ENCODE peak calls at places on chromosomes 12 and 14, in four cellular contexts. F is testis, V is nephron progenitor cell, S is heart right ventricle. I is an unnamed sample.

GRCh38 chr12:15541996-15542631 is 219.8 kb downstream of the PTPRO start:
- DNase-seq in V (no peak), S (no peak), F (no peak), I (no peak)

GRCh38 chr12:83477706-83478105 is 791.0 kb downstream of the TMTC2 start:
- DNase-seq in F (no peak), V (no peak), S (no peak), I (no peak)

GRCh38 chr14:78697341-78697740 is 527.2 kb downstream of the NRXN3 start:
- DNase-seq in S (no peak), F (no peak), V (no peak), I (no peak)

GRCh38 chr14:75881986-75882385 is 99.8 kb downstream of the TGFB3 start:
- DNase-seq in F (no peak), V (no peak), S (no peak), I (no peak)

GRCh38 chr12:24760162-24760561 is 188.7 kb downstream of the BCAT1 start:
- DNase-seq in S (no peak), F (no peak), V (no peak), I (no peak)

GRCh38 chr14:31992051-31992450 is 85.1 kb upstream of the ARHGAP5 start:
- DNase-seq in F (no peak), V (no peak), S (no peak), I (no peak)

GRCh38 chr12:123767613-123768012 is 5.5 kb downstream of the DNAH10 start:
- DNase-seq in F (no peak), S (no peak), V (no peak), I (no peak)

GRCh38 chr12:1741154-1741949 is 50.5 kb downstream of the ADIPOR2 start:
- DNase-seq in V (no peak), F (no peak), S (no peak), I (no peak)

GRCh38 chr12:102314821-102315220 is 117.2 kb upstream of the PMCH start:
- DNase-seq in F (no peak), S (no peak), V (no peak), I (no peak)

GRCh38 chr12:119061208-119061796 is 80.0 kb downstream of the SRRM4 start:
- DNase-seq in S (peak), F (peak), V (peak), I (peak)

GRCh38 chr12:132568301-132568700 is 42.1 kb downstream of the LRCOL1 start:
- DNase-seq in V (no peak), S (no peak), F (no peak), I (no peak)

GRCh38 chr12:50248883-50249282 is 34.4 kb downstream of the LIMA1 start:
- DNase-seq in V (no peak), F (no peak), S (no peak), I (no peak)

GRCh38 chr14:68284834-68285233 is 465.3 kb downstream of the RAD51B start:
- DNase-seq in F (no peak), S (no peak), V (no peak), I (no peak)

GRCh38 chr12:46702581-46703344 is 123.0 kb downstream of the SLC38A4 start:
- DNase-seq in F (no peak), S (no peak), V (no peak), I (no peak)

GRCh38 chr14:48319823-48320222 is 644.4 kb upstream of the MDGA2 start:
- DNase-seq in S (no peak), F (no peak), V (no peak), I (no peak)

GRCh38 chr14:72049462-72049861 is 117.2 kb downstream of the RGS6 start:
- DNase-seq in S (no peak), F (no peak), V (no peak), I (no peak)

GRCh38 chr12:62738105-62738504 is 196.8 kb downstream of the PPM1H start:
- DNase-seq in S (no peak), V (no peak), F (no peak), I (no peak)

GRCh38 chr14:86541969-86542368 is 1012.0 kb downstream of the FLRT2 start:
- DNase-seq in S (no peak), V (no peak), F (no peak), I (no peak)

GRCh38 chr12:57772429-57773322 is at the start of gene EEF1AKMT3:
- DNase-seq in S (peak), V (peak), F (peak), I (peak)

GRCh38 chr12:57776247-57776587 is 3.8 kb downstream of the EEF1AKMT3 start:
- DNase-seq in F (no peak), S (no peak), V (no peak), I (no peak)

GRCh38 chr12:57775044-57775443 is 2.6 kb downstream of the EEF1AKMT3 start:
- DNase-seq in V (no peak), F (no peak), S (no peak), I (no peak)

GRCh38 chr12:57777367-57777766 is 5.0 kb downstream of the EEF1AKMT3 start:
- DNase-seq in F (no peak), S (no peak), V (no peak), I (no peak)

GRCh38 chr12:57775563-57776246 is 3.3 kb downstream of the EEF1AKMT3 start:
- DNase-seq in S (no peak), F (no peak), V (no peak), I (no peak)
- TF ChIP-seq CTCF in S (no peak), F (no peak), V (no peak), I (peak)

GRCh38 chr14:94386085-94387031 is 2.0 kb downstream of the SERPINA1 start:
- DNase-seq in S (no peak), V (no peak), F (no peak), I (no peak)

GRCh38 chr14:94387051-94388026 is 1.1 kb downstream of the SERPINA1 start:
- DNase-seq in F (no peak), S (no peak), V (no peak), I (no peak)

GRCh38 chr14:94389731-94390371 is 1.4 kb upstream of the SERPINA1 start:
- DNase-seq in F (no peak), V (no peak), S (no peak), I (no peak)

GRCh38 chr14:94388896-94389469 is 581 bp upstream of the SERPINA1 start:
- DNase-seq in F (no peak), V (no peak), S (no peak), I (no peak)

GRCh38 chr14:94388027-94388895 is at the start of gene SERPINA1:
- DNase-seq in F (no peak), V (no peak), S (no peak), I (no peak)
- TF ChIP-seq CTCF in F (no peak), V (no peak), S (no peak), I (no peak)

GRCh38 chr14:45716506-45716905 is 463.5 kb upstream of the MIS18BP1 start:
- DNase-seq in F (peak), S (no peak), V (peak), I (no peak)
- TF ChIP-seq CTCF in F (peak), S (no peak), V (peak), I (peak)

GRCh38 chr14:58401587-58401986 is 5.9 kb downstream of the TOMM20L start:
- DNase-seq in V (no peak), S (no peak), F (no peak), I (no peak)
- TF ChIP-seq CTCF in V (no peak), S (no peak), F (no peak), I (no peak)

I was measured in progenitor cell of endocrine pancreas.